ENCODE peak calls at places on chromosomes 5 and 9, in ten cellular contexts. K is colonic mucosa, X is transverse colon, J is GM23248, B is kidney epithelial cell, H is psoas muscle, O is fibroblast of lung, F is right lobe of liver, V is cardiac muscle cell, L is body of pancreas. M is an unnamed sample.

GRCh38 chr5:28408186-28408585 is 1369.8 kb upstream of the CDH9 start:
- DNase-seq in H (no peak), B (peak; percentile 83), O (no peak), J (no peak), L (no peak), V (no peak), X (no peak), K (no peak), F (no peak), M (peak; percentile 83)

GRCh38 chr9:90256345-90256744 is 386.3 kb downstream of the DIRAS2 start:
- DNase-seq in F (no peak), V (no peak), O (no peak), K (no peak), B (no peak), L (no peak), X (no peak), H (no peak), J (no peak), M (no peak)

GRCh38 chr5:139635606-139636206 is 12.4 kb upstream of the CXXC5 start:
- DNase-seq in H (peak; percentile 90), J (peak; percentile 94), X (peak; percentile 87), O (peak; percentile 98), B (peak; percentile 85), F (peak; percentile 74), K (peak; percentile 91), V (peak; percentile 87), L (peak; percentile 90), M (peak; percentile 63)

GRCh38 chr9:20178679-20179078 is 389.8 kb upstream of the SLC24A2 start:
- DNase-seq in L (no peak), F (no peak), O (no peak), B (no peak), J (no peak), H (no peak), V (no peak), K (no peak), X (no peak), M (peak; percentile 23)

GRCh38 chr5:181261320-181262085 is 560 bp upstream of the TRIM52 start:
- DNase-seq in K (peak; percentile 84), V (peak; percentile 81), L (peak; percentile 75), F (peak; percentile 85), X (peak; percentile 81), H (peak; percentile 84), J (peak; percentile 87), B (no peak), O (peak; percentile 69), M (peak; percentile 42)

GRCh38 chr9:125649315-125649714 is 57.7 kb downstream of the MAPKAP1 start:
- DNase-seq in L (peak; percentile 46), X (no peak), J (peak; percentile 97), V (no peak), O (peak; percentile 47), B (peak; percentile 74), F (no peak), H (peak; percentile 56), K (no peak), M (peak; percentile 96)

GRCh38 chr5:76473676-76474075 is 70.6 kb downstream of the IQGAP2 start:
- DNase-seq in K (no peak), X (no peak), H (no peak), L (no peak), J (no peak), O (no peak), V (no peak), F (no peak), B (no peak), M (no peak)

GRCh38 chr5:150781706-150782614 is 3.4 kb downstream of the SMIM3 start:
- DNase-seq in X (peak; percentile 51), V (no peak), H (peak; percentile 81), K (peak; percentile 47), B (no peak), L (peak; percentile 69), J (peak; percentile 97), F (no peak), O (peak; percentile 98), M (no peak)

GRCh38 chr9:21684831-21685362 is 117.5 kb upstream of the MTAP start:
- DNase-seq in K (no peak), F (no peak), X (no peak), L (peak; percentile 36), O (peak; percentile 36), J (peak; percentile 82), B (peak; percentile 95), V (no peak), H (no peak), M (peak; percentile 100)

GRCh38 chr9:4959028-4959427 is 26.0 kb upstream of the JAK2 start:
- DNase-seq in K (no peak), J (no peak), X (no peak), F (no peak), L (no peak), B (no peak), O (no peak), H (no peak), V (no peak), M (no peak)

GRCh38 chr9:89440548-89440947 is 57.4 kb downstream of the SEMA4D start:
- DNase-seq in K (no peak), H (peak; percentile 91), O (no peak), L (peak; percentile 73), J (peak; percentile 74), B (no peak), V (no peak), F (peak; percentile 50), X (peak; percentile 35), M (peak; percentile 49)

GRCh38 chr5:672329-673139 is 20.6 kb downstream of the TPPP start:
- DNase-seq in F (peak; percentile 77), B (peak; percentile 70), L (peak; percentile 86), X (peak; percentile 78), K (peak; percentile 69), H (peak; percentile 75), V (peak; percentile 28), J (peak; percentile 81), O (peak; percentile 82), M (peak; percentile 66)

GRCh38 chr5:85484982-85485574 is 1100.4 kb upstream of the EDIL3 start:
- DNase-seq in K (no peak), V (no peak), X (no peak), B (no peak), O (no peak), J (no peak), H (no peak), F (no peak), L (no peak), M (no peak)

GRCh38 chr5:137320056-137321045 is 178.8 kb downstream of the SPOCK1 start:
- DNase-seq in F (no peak), H (no peak), V (peak; percentile 66), X (no peak), K (peak; percentile 40), O (peak; percentile 56), L (peak; percentile 54), B (no peak), J (peak; percentile 69), M (peak; percentile 58)

GRCh38 chr9:122552812-122553211 is at the start of gene OR1N2:
- DNase-seq in L (no peak), H (no peak), X (no peak), V (no peak), J (no peak), F (no peak), B (no peak), K (no peak), O (no peak), M (no peak)

GRCh38 chr5:37090123-37090726 is 159.0 kb downstream of the CPLANE1 start:
- DNase-seq in H (no peak), X (no peak), K (no peak), O (no peak), F (no peak), J (no peak), L (no peak), V (no peak), B (no peak), M (no peak)

GRCh38 chr9:131349881-131350563 is 43.9 kb upstream of the PRRC2B start:
- DNase-seq in L (peak; percentile 91), K (peak; percentile 87), V (peak; percentile 87), B (no peak), O (peak; percentile 84), X (peak; percentile 89), H (peak; percentile 94), J (peak; percentile 93), F (peak; percentile 90), M (peak; percentile 68)

GRCh38 chr5:115271295-115272060 is 8.8 kb upstream of the PGGT1B start:
- DNase-seq in X (no peak), O (no peak), K (no peak), B (no peak), H (no peak), V (no peak), J (no peak), L (no peak), F (no peak), M (no peak)

GRCh38 chr5:8633706-8634105 is 764.8 kb downstream of the MTRR start:
- DNase-seq in X (no peak), K (no peak), B (peak; percentile 63), V (no peak), L (no peak), H (no peak), O (peak; percentile 53), F (no peak), J (peak; percentile 35), M (no peak)

GRCh38 chr5:41908374-41909079 is 4.4 kb downstream of the RIMOC1 start:
- DNase-seq in L (no peak), F (no peak), O (peak; percentile 21), X (no peak), J (peak; percentile 83), H (no peak), B (peak; percentile 38), V (no peak), K (no peak), M (peak; percentile 60)
- H3K36me3 ChIP-seq in L (no peaks in the 10 kb centered on the region), F (peaks cover 55% of the 10 kb centered on the region), O (peaks cover 16% of the 10 kb centered on the region), X (peaks cover 2% of the 10 kb centered on the region), J (peaks cover 48% of the 10 kb centered on the region), H (peaks cover 61% of the 10 kb centered on the region), B (no peaks in the 10 kb centered on the region), V (peaks cover 54% of the 10 kb centered on the region), K (peaks cover 8% of the 10 kb centered on the region), M (peaks cover 3% of the 10 kb centered on the region)

GRCh38 chr5:81154725-81155124 is 78.4 kb upstream of the CKMT2 start:
- DNase-seq in B (no peak), V (no peak), O (no peak), X (no peak), F (no peak), L (no peak), K (no peak), J (no peak), H (no peak), M (no peak)
- H3K36me3 ChIP-seq in B (no peaks in the 10 kb centered on the region), V (no peaks in the 10 kb centered on the region), O (no peaks in the 10 kb centered on the region), X (no peaks in the 10 kb centered on the region), F (no peaks in the 10 kb centered on the region), L (no peaks in the 10 kb centered on the region), K (no peaks in the 10 kb centered on the region), J (no peaks in the 10 kb centered on the region), H (no peaks in the 10 kb centered on the region), M (no peaks in the 10 kb centered on the region)

GRCh38 chr9:34086889-34087288 is 38.2 kb upstream of the UBAP2 start:
- DNase-seq in K (no peak), V (no peak), L (no peak), B (no peak), F (peak; percentile 1), O (no peak), J (no peak), H (no peak), X (no peak), M (no peak)
- H3K36me3 ChIP-seq in K (peaks cover 4% of the 10 kb centered on the region), V (peaks cover 39% of the 10 kb centered on the region), L (no peaks in the 10 kb centered on the region), B (no peaks in the 10 kb centered on the region), F (peaks cover 52% of the 10 kb centered on the region), O (peaks cover 8% of the 10 kb centered on the region), J (peaks cover 42% of the 10 kb centered on the region), H (peaks cover 63% of the 10 kb centered on the region), X (no peaks in the 10 kb centered on the region), M (peaks cover 16% of the 10 kb centered on the region)

DNA sequence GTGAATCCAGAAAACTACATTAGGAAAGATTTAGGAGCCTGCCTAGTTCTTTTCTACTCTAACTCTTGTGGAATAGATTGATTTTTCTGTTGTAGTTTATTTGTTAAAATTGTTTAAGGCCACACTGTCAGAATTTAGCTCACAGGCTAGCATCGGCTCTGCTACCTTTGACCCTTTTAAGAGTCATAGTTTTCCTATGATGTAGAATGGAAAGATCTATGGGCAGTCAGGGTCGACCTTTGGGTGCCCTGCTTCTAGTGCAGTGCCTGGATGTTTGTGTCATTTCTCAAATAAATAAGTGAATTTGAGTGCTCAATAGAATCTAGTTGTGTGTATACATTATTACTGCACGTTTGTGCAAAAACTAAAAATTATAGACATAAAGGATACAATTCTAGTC is 38.7 kb downstream of the BASP1 start:
- DNase-seq in O (peak; percentile 64), B (no peak), F (no peak), H (no peak), J (no peak), V (no peak), X (no peak), L (no peak), K (no peak), M (no peak)
- H3K36me3 ChIP-seq in O (peaks cover 2% of the 10 kb centered on the region), B (no peaks in the 10 kb centered on the region), F (no peaks in the 10 kb centered on the region), H (no peaks in the 10 kb centered on the region), J (peaks cover 2% of the 10 kb centered on the region), V (no peaks in the 10 kb centered on the region), X (no peaks in the 10 kb centered on the region), L (no peaks in the 10 kb centered on the region), K (no peaks in the 10 kb centered on the region), M (peaks cover 3% of the 10 kb centered on the region)